ENCODE peak calls at places on chromosomes 6 and 20, in nine cellular contexts. K is activated CD8-positive, alpha-beta memory T cell treated with anti-CD3 and anti-CD28 coated beads, Interleukin-2, amount 50 U/mL, for 4 hours; A is DMS153; C is foreskin fibroblast; F is hypothalamus; R is neural crest cell; I is kidney tubule cell; D is left cardiac atrium; J is MV-4-11. E is an unnamed sample.
A peak's percentile ranks its signal among the peaks of the same experiment; 100 is the strongest.

GRCh38 chr6:146598785-146599405 is at the start of gene ADGB:
- DNase-seq in D (peak; percentile 53), R (peak; percentile 70), A (no peak), K (no peak), I (peak; percentile 58), C (peak; percentile 86), F (peak; percentile 13), J (peak; percentile 78), E (no peak)

GRCh38 chr6:44046516-44047178 is 80.6 kb downstream of the MRPL14 start:
- DNase-seq in C (no peak), I (no peak), D (no peak), F (no peak), A (no peak), R (no peak), K (no peak), J (no peak), E (no peak)

GRCh38 chr6:2988426-2989331 is 11.0 kb upstream of the NQO2 start:
- DNase-seq in D (peak; percentile 93), A (peak; percentile 60), F (peak; percentile 87), C (peak; percentile 99), K (peak; percentile 75), J (peak; percentile 75), I (peak; percentile 99), R (peak; percentile 89), E (peak; percentile 87)

GRCh38 chr6:46772754-46773153 is 20.4 kb upstream of the MEP1A start:
- DNase-seq in I (no peak), D (no peak), K (no peak), R (no peak), F (peak; percentile 10), A (no peak), C (no peak), J (peak; percentile 99), E (no peak)

GRCh38 chr6:111361648-111362047 is 121.4 kb downstream of the REV3L start:
- DNase-seq in A (no peak), I (peak; percentile 52), K (no peak), F (peak; percentile 8), R (peak; percentile 12), D (peak; percentile 42), C (peak; percentile 58), J (no peak), E (no peak)

GRCh38 chr6:169062272-169062671 is 191.4 kb downstream of the THBS2 start:
- DNase-seq in D (no peak), A (no peak), K (no peak), J (no peak), C (no peak), F (no peak), R (no peak), I (no peak), E (no peak)

GRCh38 chr20:63749597-63750508 is 10.3 kb downstream of the SLC2A4RG start:
- DNase-seq in D (no peak), I (no peak), J (no peak), C (no peak), R (no peak), F (no peak), A (no peak), K (no peak), E (no peak)

GRCh38 chr20:1830240-1830639 is 65.0 kb upstream of the SIRPA start:
- DNase-seq in K (no peak), R (no peak), D (peak; percentile 86), A (no peak), F (peak; percentile 35), J (no peak), C (peak; percentile 98), I (peak; percentile 96), E (no peak)

GRCh38 chr6:90096818-90097217 is 199.8 kb downstream of the BACH2 start:
- DNase-seq in K (no peak), C (no peak), J (no peak), D (no peak), A (no peak), R (no peak), F (no peak), I (no peak), E (no peak)

GRCh38 chr6:129014302-129014701 is 131.4 kb downstream of the LAMA2 start:
- DNase-seq in A (no peak), D (no peak), C (no peak), J (no peak), F (no peak), K (no peak), I (no peak), R (no peak), E (no peak)

GRCh38 chr6:125827788-125828313 is 37.1 kb downstream of the NCOA7 start:
- DNase-seq in R (no peak), I (no peak), J (peak; percentile 59), C (no peak), F (no peak), D (no peak), K (no peak), A (no peak), E (no peak)

GRCh38 chr6:5747379-5747778 is 259.3 kb downstream of the NRN1 start:
- DNase-seq in C (no peak), J (no peak), F (no peak), K (no peak), A (no peak), I (no peak), R (no peak), D (no peak), E (no peak)

GRCh38 chr6:18240230-18240629 is 24.1 kb downstream of the DEK start:
- DNase-seq in K (no peak), C (no peak), I (no peak), D (no peak), R (no peak), J (no peak), F (no peak), A (no peak), E (no peak)

GRCh38 chr6:74420221-74420620 is 724.2 kb downstream of the CD109 start:
- DNase-seq in D (no peak), C (no peak), F (no peak), K (no peak), A (no peak), J (no peak), I (no peak), R (no peak), E (no peak)

GRCh38 chr6:111894272-111894671 is 21.0 kb upstream of the FYN start:
- DNase-seq in F (no peak), K (no peak), D (no peak), R (no peak), I (no peak), C (peak; percentile 61), J (no peak), A (no peak), E (no peak)

GRCh38 chr6:90169328-90169886 is 127.2 kb downstream of the BACH2 start:
- DNase-seq in K (no peak), A (no peak), F (no peak), J (peak; percentile 73), D (no peak), I (peak; percentile 44), C (no peak), R (no peak), E (no peak)

GRCh38 chr6:116971959-116972358 is 94.9 kb downstream of the RFX6 start:
- DNase-seq in D (no peak), K (no peak), I (peak; percentile 56), F (no peak), A (no peak), R (peak; percentile 20), J (peak; percentile 23), C (peak; percentile 50), E (no peak)

GRCh38 chr20:51094221-51094620 is 71.3 kb upstream of the KCNG1 start:
- DNase-seq in R (no peak), C (no peak), F (no peak), A (no peak), I (no peak), K (no peak), J (no peak), D (no peak), E (no peak)

GRCh38 chr20:50169329-50169823 is 15.9 kb upstream of the PEDS1 start:
- DNase-seq in I (peak; percentile 76), A (peak; percentile 40), D (peak; percentile 74), C (peak; percentile 88), R (peak; percentile 89), F (no peak), K (peak; percentile 87), J (peak; percentile 61), E (peak; percentile 82)

GRCh38 chr6:36314221-36315014 is 22.3 kb downstream of the BNIP5 start:
- DNase-seq in R (no peak), A (no peak), D (no peak), I (peak; percentile 54), F (no peak), J (peak; percentile 45), C (peak; percentile 43), K (no peak), E (no peak)

GRCh38 chr6:109595998-109596397 is 95.0 kb downstream of the AK9 start:
- DNase-seq in K (no peak), C (peak; percentile 68), J (peak; percentile 33), R (no peak), I (peak; percentile 47), D (no peak), F (no peak), A (no peak), E (no peak)

GRCh38 chr6:324729-325125 is 32.4 kb downstream of the DUSP22 start:
- DNase-seq in F (no peak), I (no peak), D (no peak), C (no peak), A (no peak), R (no peak), J (no peak), K (no peak), E (no peak)

GRCh38 chr6:26033942-26034354 is 53.3 kb upstream of the HFE start:
- DNase-seq in I (no peak), R (peak; percentile 31), D (peak; percentile 68), K (no peak), A (no peak), J (peak; percentile 35), C (no peak), F (no peak), E (peak; percentile 56)

GRCh38 chr6:3385660-3386151 is 71.1 kb downstream of the SLC22A23 start:
- DNase-seq in F (peak; percentile 71), K (no peak), D (no peak), A (no peak), I (no peak), J (no peak), R (no peak), C (no peak), E (no peak)

GRCh38 chr6:30683980-30684338 is 2.5 kb downstream of the PPP1R18 start:
- DNase-seq in I (no peak), K (no peak), C (peak; percentile 62), J (no peak), F (no peak), A (no peak), D (peak; percentile 21), R (no peak), E (no peak)

GRCh38 chr20:59439243-59439642 is 138.8 kb downstream of the EDN3 start:
- DNase-seq in R (no peak), K (no peak), C (no peak), A (no peak), I (no peak), J (no peak), D (no peak), F (no peak), E (no peak)

GRCh38 chr20:41029150-41029872 is 689 bp downstream of the TOP1 start:
- DNase-seq in I (peak; percentile 27), R (peak; percentile 15), D (peak; percentile 43), C (no peak), K (peak; percentile 38), J (no peak), F (no peak), A (no peak), E (peak; percentile 71)